ENCODE peak calls at places on chromosomes 3 and 15, in five cellular contexts. E is neural progenitor cell, O is Panc1, S is tibial artery, I is GM06990. L is an unnamed sample.

GRCh38 chr3:77825045-77825827 is 785.3 kb downstream of the ROBO2 start:
- DNase-seq in O (no peak), E (no peak), I (no peak), S (no peak), L (no peak)

GRCh38 chr3:7913283-7913682 is 588.3 kb upstream of the LMCD1 start:
- DNase-seq in E (no peak), S (no peak), I (no peak), O (no peak), L (no peak)

GRCh38 chr3:133955892-133956291 is 60.2 kb upstream of the RAB6B start:
- DNase-seq in S (no peak), I (no peak), O (no peak), E (no peak), L (no peak)

GRCh38 chr15:92097473-92098178 is 244.1 kb downstream of the SLCO3A1 start:
- DNase-seq in E (peak; percentile 92), S (no peak), O (no peak), I (no peak), L (peak; percentile 72)

GRCh38 chr3:122245513-122246174 is 62.2 kb downstream of the CASR start:
- DNase-seq in I (no peak), O (no peak), E (no peak), S (no peak), L (no peak)

GRCh38 chr3:176286456-176287115 is 910.7 kb downstream of the TBL1XR1 start:
- DNase-seq in O (no peak), I (no peak), S (no peak), E (no peak), L (no peak)

GRCh38 chr15:63030101-63030528 is 12.4 kb upstream of the TPM1 start:
- DNase-seq in E (no peak), O (no peak), I (no peak), S (peak; percentile 84), L (no peak)

GRCh38 chr3:128559486-128560225 is 66.7 kb upstream of the GATA2 start:
- DNase-seq in I (no peak), O (no peak), E (no peak), S (peak; percentile 49), L (no peak)

GRCh38 chr15:57418640-57419039 is 42.3 kb downstream of the CGNL1 start:
- DNase-seq in S (no peak), O (no peak), E (no peak), I (no peak), L (no peak)

GRCh38 chr3:125683067-125683844 is 88.0 kb upstream of the OSBPL11 start:
- DNase-seq in I (no peak), O (no peak), S (peak; percentile 83), E (no peak), L (no peak)

GRCh38 chr15:90103669-90104329 is 1.5 kb upstream of the IDH2 start:
- DNase-seq in E (no peak), I (no peak), S (peak; percentile 54), O (no peak), L (no peak)

GRCh38 chr3:44954962-44955361 is 21.0 kb downstream of the ZDHHC3 start:
- DNase-seq in O (no peak), S (no peak), I (peak; percentile 34), E (no peak), L (peak; percentile 60)

GRCh38 chr3:11568503-11569155 is 75.1 kb downstream of the VGLL4 start:
- DNase-seq in E (no peak), O (no peak), I (no peak), S (peak; percentile 95), L (no peak)

GRCh38 chr15:77514635-77515421 is 94.1 kb downstream of the HMG20A start:
- DNase-seq in S (peak; percentile 51), O (no peak), E (peak; percentile 45), I (no peak), L (no peak)

GRCh38 chr3:185843635-185844034 is 18.8 kb upstream of the IGF2BP2 start:
- DNase-seq in I (no peak), S (no peak), O (no peak), E (no peak), L (no peak)

GRCh38 chr15:74141591-74141990 is 11.2 kb downstream of the ISLR2 start:
- DNase-seq in O (no peak), E (no peak), I (no peak), S (no peak), L (no peak)

GRCh38 chr15:62103431-62103830 is 36.7 kb downstream of the C2CD4A start:
- DNase-seq in S (no peak), E (no peak), I (no peak), O (no peak), L (no peak)

GRCh38 chr3:196168808-196169391 is 42.3 kb downstream of the ZDHHC19 start:
- DNase-seq in S (no peak), O (no peak), E (no peak), I (no peak), L (no peak)

GRCh38 chr15:23857028-23857641 is 170.0 kb upstream of the NDN start:
- DNase-seq in E (peak; percentile 78), S (no peak), I (no peak), O (no peak), L (no peak)

GRCh38 chr15:70030851-70031645 is 66.7 kb downstream of the TLE3 start:
- DNase-seq in S (peak; percentile 46), O (no peak), E (no peak), I (no peak), L (no peak)

GRCh38 chr3:1404270-1404669 is 311.4 kb downstream of the CNTN6 start:
- DNase-seq in I (no peak), O (no peak), E (peak; percentile 46), S (no peak), L (no peak)

GRCh38 chr15:94029495-94029894 is 201.9 kb upstream of the MCTP2 start:
- DNase-seq in E (no peak), S (no peak), O (no peak), I (no peak), L (no peak)

DNA sequence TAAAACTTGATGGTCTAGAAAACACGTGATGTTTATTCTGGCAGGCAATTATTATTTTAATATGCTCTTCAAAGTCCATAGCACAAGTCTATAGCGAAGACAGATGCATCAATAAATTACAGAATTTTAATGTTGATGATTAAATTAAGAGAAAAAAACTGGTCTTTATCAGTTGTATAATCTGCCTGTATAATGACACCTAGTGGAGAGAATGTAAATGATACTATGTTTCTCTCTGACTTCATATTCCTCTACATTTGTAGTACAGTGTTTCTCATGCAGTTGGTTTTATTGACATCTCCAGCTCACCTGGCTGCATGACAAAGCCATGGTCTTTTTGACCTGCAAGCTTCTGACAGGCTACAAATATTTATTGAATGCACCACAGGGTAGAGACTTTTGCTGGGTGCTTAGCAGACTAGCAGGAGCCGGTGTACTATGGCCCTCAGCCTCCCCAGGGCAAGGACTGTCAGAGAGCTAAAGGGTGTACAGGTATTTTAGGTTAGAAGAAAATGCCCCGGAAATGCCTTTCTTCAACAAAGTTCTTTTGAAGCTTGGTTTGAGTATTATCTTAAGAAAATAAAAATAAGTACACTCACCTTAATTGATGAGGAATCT is 289.9 kb downstream of the GAP43 start:
- DNase-seq in S (no peak), O (no peak), E (no peak), I (no peak), L (peak; percentile 10)
- TF ChIP-seq CTCF in S (no peak), O (peak; percentile 49), E (peak; percentile 60), I (peak; percentile 23), L (peak; percentile 3)

DNA sequence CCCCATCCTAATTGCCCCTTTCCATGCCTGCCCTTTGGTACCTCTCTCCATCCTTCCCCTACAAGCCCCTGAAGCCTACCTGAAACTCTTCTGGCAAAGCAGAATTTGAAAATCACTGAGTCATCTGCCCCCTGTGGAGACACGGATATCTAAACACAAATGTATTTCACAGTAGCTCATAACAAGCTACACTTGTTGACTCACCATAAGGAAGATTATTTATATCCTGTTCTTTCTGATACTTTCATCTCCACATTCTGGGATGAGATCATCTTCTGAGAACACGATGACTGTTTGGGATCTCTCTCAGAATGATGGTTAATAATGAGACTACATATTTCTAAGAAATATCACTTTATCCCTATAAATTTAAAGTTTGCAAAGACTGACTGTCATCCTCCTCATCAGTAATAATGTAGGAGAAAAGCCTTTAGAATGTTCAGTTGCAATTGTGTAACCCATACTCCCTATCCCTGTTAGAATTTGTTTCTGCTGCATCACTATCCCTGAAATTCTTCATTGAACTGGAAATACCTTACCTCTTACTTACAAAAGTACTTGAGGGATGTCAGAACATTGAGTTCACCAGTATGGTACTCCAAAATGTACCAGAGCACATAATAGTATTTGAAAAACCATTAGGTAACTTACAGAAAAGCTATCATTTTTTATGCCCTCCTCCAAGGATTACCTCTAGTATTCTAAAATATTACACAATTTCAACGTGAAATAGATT is 116.1 kb upstream of the IL12A start:
- DNase-seq in I (no peak), S (no peak), O (peak; percentile 84), E (no peak), L (no peak)
- TF ChIP-seq CTCF in I (peak; percentile 8), S (no peak), O (peak; percentile 16), E (no peak), L (no peak)

GRCh38 chr15:101320501-101321052 is 25.5 kb upstream of the SNRPA1 start:
- DNase-seq in S (no peak), O (no peak), E (peak; percentile 71), I (no peak), L (peak; percentile 68)
- TF ChIP-seq CTCF in S (no peak), O (no peak), E (peak; percentile 58), I (peak; percentile 2), L (peak; percentile 41)

DNA sequence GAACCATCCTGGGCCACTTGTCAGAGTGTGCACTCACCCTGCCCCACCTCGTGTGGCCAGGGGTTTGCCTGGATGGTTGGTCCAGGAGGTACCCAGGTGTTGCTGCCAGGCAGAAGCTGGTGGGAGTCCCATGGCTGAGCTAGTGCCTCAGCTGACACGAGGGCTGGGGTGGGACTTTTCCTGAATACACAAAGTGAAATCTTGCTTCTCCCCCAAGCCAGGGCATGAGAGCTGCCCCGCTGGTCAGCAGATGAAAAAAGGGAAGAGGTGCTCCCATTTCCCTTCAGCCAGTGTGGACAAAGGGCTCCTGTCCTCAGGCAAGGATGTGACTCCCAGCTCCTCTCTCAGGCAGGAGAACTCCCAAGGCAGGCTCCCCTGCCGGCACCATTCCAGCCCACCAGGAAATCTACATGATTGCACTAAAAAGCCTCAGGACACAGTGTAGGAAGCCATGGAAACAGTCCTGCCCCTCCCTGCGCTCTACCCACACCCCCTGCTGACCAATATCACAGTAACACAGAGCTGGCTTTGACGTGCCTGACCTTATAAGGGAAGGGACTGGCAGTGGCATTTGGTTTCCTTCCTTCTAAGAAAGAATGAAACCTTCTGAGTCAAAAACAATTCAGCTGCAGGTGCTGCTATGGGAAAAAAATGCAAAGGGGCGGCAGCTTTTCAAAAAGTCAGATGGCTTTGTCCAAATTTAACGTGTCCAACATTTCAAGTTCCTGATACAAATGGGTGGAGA is 33.9 kb downstream of the MYO5C start:
- DNase-seq in O (no peak), S (peak; percentile 85), I (peak; percentile 80), E (peak; percentile 89), L (peak; percentile 85)
- TF ChIP-seq CTCF in O (no peak), S (no peak), I (no peak), E (no peak), L (no peak)

GRCh38 chr15:80371924-80372323 is 32.3 kb upstream of the ARNT2 start:
- DNase-seq in E (no peak), S (no peak), I (no peak), O (no peak), L (no peak)

GRCh38 chr15:80367661-80368060 is 36.5 kb upstream of the ARNT2 start:
- DNase-seq in I (no peak), O (no peak), S (no peak), E (no peak), L (no peak)

GRCh38 chr15:80367094-80367493 is 37.1 kb upstream of the ARNT2 start:
- DNase-seq in I (no peak), O (no peak), S (no peak), E (peak; percentile 34), L (no peak)
- TF ChIP-seq CTCF in I (no peak), O (peak; percentile 57), S (no peak), E (peak; percentile 44), L (no peak)

GRCh38 chr15:99474041-99474906 is 91.5 kb upstream of the MEF2A start:
- DNase-seq in E (no peak), O (no peak), I (no peak), S (peak; percentile 72), L (no peak)
- TF ChIP-seq CTCF in E (no peak), O (no peak), I (no peak), S (no peak), L (no peak)